ENCODE peak calls at places on chromosomes 3 and 15, in five cellular contexts. D, I, Q, L and A are unnamed samples.

GRCh38 chr3:39592729-39593128 is 125.2 kb downstream of the MOBP start:
- ATAC-seq in D (no peak), I (no peak), Q (no peak), L (no peak), A (no peak)

GRCh38 chr15:93042691-93043378 is 46.2 kb downstream of the RGMA start:
- ATAC-seq in D (no peak), I (no peak), Q (no peak), L (no peak), A (no peak)

GRCh38 chr3:196774191-196774820 is 34.6 kb downstream of the PAK2 start:
- ATAC-seq in D (peak; percentile 87), I (peak; percentile 66), Q (peak; percentile 54), L (peak; percentile 42), A (peak; percentile 89)

GRCh38 chr3:27610800-27611199 is 111.3 kb downstream of the EOMES start:
- ATAC-seq in D (no peak), I (peak; percentile 51), Q (no peak), L (no peak), A (no peak)

GRCh38 chr3:38116471-38117162 is 20.3 kb downstream of the ACAA1 start:
- ATAC-seq in D (peak; percentile 4), I (no peak), Q (peak; percentile 2), L (no peak), A (no peak)

GRCh38 chr3:185595520-185595919 is 9.4 kb downstream of the SENP2 start:
- ATAC-seq in D (no peak), I (peak; percentile 91), Q (no peak), L (no peak), A (no peak)

GRCh38 chr3:172181936-172182708 is 142.7 kb downstream of the FNDC3B start:
- ATAC-seq in D (no peak), I (peak; percentile 50), Q (peak; percentile 85), L (peak; percentile 27), A (peak; percentile 29)

GRCh38 chr3:33690341-33690740 is 27.7 kb downstream of the CLASP2 start:
- ATAC-seq in D (no peak), I (no peak), Q (no peak), L (no peak), A (no peak)

GRCh38 chr3:101940521-101940992 is 91.2 kb downstream of the NFKBIZ start:
- ATAC-seq in D (no peak), I (peak; percentile 1), Q (peak; percentile 92), L (no peak), A (peak; percentile 46)

GRCh38 chr3:15755181-15755580 is 42.6 kb downstream of the ANKRD28 start:
- ATAC-seq in D (no peak), I (no peak), Q (no peak), L (no peak), A (no peak)